ENCODE peak calls at places on chromosomes 11 and 22, in eight cellular contexts. R is esophagus squamous epithelium; N is H7; J is sigmoid colon; E is naive thymus-derived CD4-positive, alpha-beta T cell; W is small intestine; M is cardiac muscle cell; L is dorsolateral prefrontal cortex. D is an unnamed sample. For H3K27me3, the result is how much of the 10 kb centered on the place peaks cover.

GRCh38 chr11:31810779-31811647 is at the start of gene PAX6:
- DNase-seq in R (no peak), N (peak), J (peak), E (peak), W (peak), M (peak), L (no peak), D (no peak)

GRCh38 chr22:49564054-49564453 is 263.6 kb downstream of the BRD1 start:
- DNase-seq in R (no peak), N (peak), J (peak), E (no peak), W (no peak), M (no peak), L (no peak), D (no peak)

GRCh38 chr22:39176067-39176621 is 23.7 kb upstream of the CBX7 start:
- DNase-seq in R (no peak), N (peak), J (peak), E (no peak), W (no peak), M (peak), L (no peak), D (no peak)

GRCh38 chr11:14270690-14271542 is 88.1 kb downstream of the RRAS2 start:
- DNase-seq in R (no peak), N (no peak), J (no peak), E (no peak), W (no peak), M (no peak), L (no peak), D (no peak)

GRCh38 chr11:128574576-128575011 is 12.8 kb downstream of the ETS1 start:
- DNase-seq in R (no peak), N (no peak), J (no peak), E (no peak), W (no peak), M (no peak), L (no peak), D (no peak)

GRCh38 chr22:27880778-27881394 is 38.2 kb downstream of the PITPNB start:
- DNase-seq in R (no peak), N (no peak), J (no peak), E (no peak), W (peak), M (peak), L (no peak), D (peak)

GRCh38 chr11:4464216-4465159 is 15.4 kb downstream of the OR52K2 start:
- DNase-seq in R (no peak), N (no peak), J (no peak), E (no peak), W (no peak), M (no peak), L (no peak), D (no peak)

GRCh38 chr22:20972933-20973577 is 6.0 kb downstream of the AIFM3 start:
- DNase-seq in R (no peak), N (no peak), J (no peak), E (no peak), W (no peak), M (no peak), L (no peak), D (no peak)

GRCh38 chr22:48577014-48577690 is 1250.5 kb downstream of the BRD1 start:
- DNase-seq in R (no peak), N (peak), J (no peak), E (no peak), W (no peak), M (peak), L (no peak), D (no peak)

GRCh38 chr11:113722221-113722620 is 16.1 kb upstream of the TMPRSS5 start:
- DNase-seq in R (no peak), N (no peak), J (no peak), E (no peak), W (no peak), M (no peak), L (no peak), D (no peak)

GRCh38 chr22:27194096-27194748 is 536.8 kb downstream of the MIAT start:
- DNase-seq in R (no peak), N (no peak), J (no peak), E (no peak), W (no peak), M (no peak), L (no peak), D (no peak)

GRCh38 chr11:13695886-13696285 is 27.4 kb downstream of the FAR1 start:
- DNase-seq in R (no peak), N (no peak), J (no peak), E (no peak), W (no peak), M (no peak), L (no peak), D (no peak)

GRCh38 chr11:95585071-95585751 is 204.4 kb downstream of the FAM76B start:
- DNase-seq in R (no peak), N (no peak), J (no peak), E (no peak), W (no peak), M (no peak), L (no peak), D (no peak)

GRCh38 chr11:56783448-56784041 is 35.0 kb upstream of the OR9G4 start:
- DNase-seq in R (no peak), N (peak), J (no peak), E (no peak), W (peak), M (peak), L (no peak), D (peak)

GRCh38 chr11:118913411-118914125 is 12.2 kb downstream of the BCL9L start:
- DNase-seq in R (no peak), N (peak), J (no peak), E (no peak), W (no peak), M (no peak), L (no peak), D (no peak)

GRCh38 chr22:43540570-43540969 is 128.8 kb downstream of the MPPED1 start:
- DNase-seq in R (no peak), N (no peak), J (no peak), E (no peak), W (no peak), M (no peak), L (no peak), D (no peak)

GRCh38 chr11:2793781-2794418 is 91.7 kb downstream of the CDKN1C start:
- DNase-seq in R (no peak), N (no peak), J (peak), E (no peak), W (no peak), M (no peak), L (peak), D (no peak)
- H3K27me3 ChIP-seq in R (under half), N (under half), J (under half), E (under half), W (under half), M (under half), L (under half), D (under half)

GRCh38 chr22:46240917-46241316 is 9.2 kb downstream of the CDPF1 start:
- DNase-seq in R (no peak), N (no peak), J (no peak), E (no peak), W (peak), M (no peak), L (no peak), D (no peak)
- H3K27me3 ChIP-seq in R (under half), N (under half), J (under half), E (under half), W (under half), M (under half), L (under half), D (under half)

DNA sequence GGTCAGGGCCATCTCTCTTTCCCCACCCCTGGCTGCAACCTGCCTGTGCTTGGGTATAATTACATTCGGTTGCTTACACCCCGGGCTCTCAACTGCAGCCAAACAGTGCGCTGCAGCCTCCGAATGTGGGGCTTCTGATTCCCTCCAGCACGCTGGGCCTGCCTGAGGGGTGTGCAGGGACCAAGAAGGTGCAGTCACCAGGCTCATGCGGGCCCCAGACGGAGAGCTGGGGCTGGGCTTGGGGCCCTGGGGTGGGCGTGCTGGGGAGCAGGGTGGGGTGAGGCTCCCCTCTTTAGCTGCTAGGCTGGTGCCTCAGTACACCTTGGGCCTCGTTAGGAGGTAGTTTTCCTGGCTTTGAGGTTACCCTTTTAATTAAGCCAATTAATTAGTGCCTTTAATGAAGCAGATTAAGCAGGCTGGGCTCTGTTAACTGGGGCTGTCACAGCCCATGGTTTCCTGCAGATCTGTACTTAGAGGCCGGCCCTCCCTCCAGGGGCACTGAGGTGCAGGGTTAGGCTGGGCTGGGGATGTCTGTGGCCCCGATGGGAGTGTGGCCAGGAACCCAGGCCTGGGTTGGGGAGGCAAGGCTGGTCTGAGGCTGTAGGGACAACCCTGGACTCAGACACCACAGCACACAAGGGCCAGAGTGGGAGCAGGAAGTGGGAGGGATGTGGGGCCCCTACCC is 17.3 kb downstream of the FLRT1 start:
- DNase-seq in R (no peak), N (peak), J (no peak), E (no peak), W (no peak), M (no peak), L (no peak), D (no peak)
- H3K27me3 ChIP-seq in R (under half), N (under half), J (under half), E (under half), W (under half), M (under half), L (under half), D (under half)

GRCh38 chr22:36819112-36819511 is 2.3 kb upstream of the PVALB start:
- DNase-seq in R (no peak), N (peak), J (no peak), E (no peak), W (no peak), M (no peak), L (no peak), D (no peak)

GRCh38 chr22:36816338-36816634 is 549 bp downstream of the PVALB start:
- DNase-seq in R (no peak), N (peak), J (no peak), E (no peak), W (no peak), M (peak), L (no peak), D (no peak)

GRCh38 chr22:36816635-36817428 is at the start of gene PVALB:
- DNase-seq in R (no peak), N (peak), J (no peak), E (no peak), W (peak), M (peak), L (no peak), D (no peak)

GRCh38 chr22:36817429-36817783 is 571 bp upstream of the PVALB start:
- DNase-seq in R (no peak), N (peak), J (no peak), E (no peak), W (no peak), M (no peak), L (no peak), D (no peak)

GRCh38 chr22:36818010-36818642 is 1.3 kb upstream of the PVALB start:
- DNase-seq in R (no peak), N (peak), J (no peak), E (no peak), W (no peak), M (no peak), L (no peak), D (no peak)
- H3K27me3 ChIP-seq in R (under half), N (under half), J (under half), E (under half), W (under half), M (half or more), L (under half), D (under half)

DNA sequence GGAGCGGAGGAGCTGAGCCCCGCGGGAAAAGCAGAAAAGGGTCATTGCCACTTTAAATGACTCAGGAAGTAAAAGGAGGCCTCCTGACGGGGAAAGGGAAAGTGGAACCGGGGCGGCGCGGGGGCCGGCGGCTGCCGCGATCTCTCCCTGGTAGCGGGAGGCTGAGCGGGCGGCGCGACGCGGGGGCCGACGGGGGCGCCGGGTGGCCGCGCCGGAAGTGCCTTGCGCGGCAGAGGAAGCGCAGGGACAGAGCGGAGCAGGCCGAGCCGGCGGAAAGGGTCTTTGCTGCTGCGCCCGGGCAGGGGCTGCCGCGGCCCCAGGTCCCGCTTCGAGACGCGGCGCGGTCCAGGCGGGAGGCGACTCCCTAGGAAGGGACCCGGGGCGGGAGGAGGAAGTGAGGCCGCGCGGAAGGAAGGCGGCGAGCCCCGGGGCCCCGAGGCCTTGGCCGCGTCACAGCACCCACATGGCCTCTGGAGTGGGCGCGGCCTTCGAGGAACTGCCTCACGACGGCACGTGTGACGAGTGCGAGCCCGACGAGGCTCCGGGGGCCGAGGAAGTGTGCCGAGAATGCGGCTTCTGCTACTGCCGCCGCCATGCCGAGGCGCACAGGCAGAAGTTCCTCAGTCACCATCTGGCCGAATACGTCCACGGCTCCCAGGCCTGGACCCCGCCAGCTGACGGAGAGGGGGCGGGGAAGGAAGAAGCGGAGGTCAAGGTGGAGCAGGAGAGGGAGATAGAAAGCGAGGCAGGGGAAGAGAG is at the start of gene TRIM44:
- DNase-seq in R (peak), N (peak), J (peak), E (peak), W (peak), M (peak), L (peak), D (peak)
- H3K27me3 ChIP-seq in R (under half), N (under half), J (under half), E (under half), W (under half), M (under half), L (under half), D (under half)

D was measured in colonic mucosa.